ENCODE peak calls at places on chromosomes 4 and X, in four cellular contexts. One of them, this sample, is unnamed.

GRCh38 chrX:54427837-54428424 is 12.3 kb upstream of the TSR2 start:
- DNase-seq in NCI-H1048: no peak
- DNase-seq in H9: no peak
- DNase-seq in Ammon's horn: no peak
- DNase-seq in this sample: no peak

GRCh38 chrX:3653111-3653510 is 60.3 kb downstream of the PRKX start:
- DNase-seq in NCI-H1048: no peak
- DNase-seq in H9: no peak
- DNase-seq in Ammon's horn: no peak
- DNase-seq in this sample: no peak

GRCh38 chr4:118313098-118313497 is 39.7 kb downstream of the PRSS12 start:
- DNase-seq in NCI-H1048: no peak
- DNase-seq in H9: peak; percentile 42
- DNase-seq in Ammon's horn: peak; percentile 9
- DNase-seq in this sample: no peak

GRCh38 chr4:121829511-121829910 is 5.8 kb upstream of the CCNA2 start:
- DNase-seq in NCI-H1048: no peak
- DNase-seq in H9: no peak
- DNase-seq in Ammon's horn: no peak
- DNase-seq in this sample: no peak

GRCh38 chr4:101555341-101555880 is 208.1 kb upstream of the PPP3CA start:
- DNase-seq in NCI-H1048: no peak
- DNase-seq in H9: no peak
- DNase-seq in Ammon's horn: no peak
- DNase-seq in this sample: no peak

GRCh38 chr4:122117743-122118142 is 34.4 kb upstream of the BLTP1 start:
- DNase-seq in NCI-H1048: no peak
- DNase-seq in H9: no peak
- DNase-seq in Ammon's horn: no peak
- DNase-seq in this sample: no peak

GRCh38 chr4:140233811-140234696 is 80.1 kb upstream of the MAML3 start:
- DNase-seq in NCI-H1048: no peak
- DNase-seq in H9: no peak
- DNase-seq in Ammon's horn: no peak
- DNase-seq in this sample: no peak

GRCh38 chr4:67273676-67274075 is 271.6 kb downstream of the CENPC start:
- DNase-seq in NCI-H1048: no peak
- DNase-seq in H9: no peak
- DNase-seq in Ammon's horn: no peak
- DNase-seq in this sample: no peak

GRCh38 chr4:147586032-147586431 is 31.2 kb upstream of the TMEM184C start:
- DNase-seq in NCI-H1048: no peak
- DNase-seq in H9: no peak
- DNase-seq in Ammon's horn: no peak
- DNase-seq in this sample: no peak

GRCh38 chr4:39255266-39255665 is 72.9 kb downstream of the WDR19 start:
- DNase-seq in NCI-H1048: no peak
- DNase-seq in H9: no peak
- DNase-seq in Ammon's horn: no peak
- DNase-seq in this sample: no peak

GRCh38 chr4:19224820-19225219 is 1026.9 kb upstream of the SLIT2 start:
- DNase-seq in NCI-H1048: peak; percentile 8
- DNase-seq in H9: no peak
- DNase-seq in Ammon's horn: no peak
- DNase-seq in this sample: peak; percentile 5

GRCh38 chrX:49230500-49231232 is 2.5 kb downstream of the CACNA1F start:
- DNase-seq in NCI-H1048: no peak
- DNase-seq in H9: peak; percentile 86
- DNase-seq in Ammon's horn: peak; percentile 20
- DNase-seq in this sample: peak; percentile 1

GRCh38 chrX:106726485-106727437 is at the start of gene RNF128:
- DNase-seq in NCI-H1048: no peak
- DNase-seq in H9: peak; percentile 78
- DNase-seq in Ammon's horn: peak; percentile 55
- DNase-seq in this sample: peak; percentile 7

GRCh38 chrX:103056902-103057301 is 7.1 kb downstream of the BEX1 start:
- DNase-seq in NCI-H1048: no peak
- DNase-seq in H9: no peak
- DNase-seq in Ammon's horn: no peak
- DNase-seq in this sample: no peak

GRCh38 chrX:142204522-142205433 is at the start of gene MAGEC2:
- DNase-seq in NCI-H1048: no peak
- DNase-seq in H9: no peak
- DNase-seq in Ammon's horn: no peak
- DNase-seq in this sample: no peak

GRCh38 chr4:174394915-174395314 is 111.2 kb downstream of the CEP44 start:
- DNase-seq in NCI-H1048: no peak
- DNase-seq in H9: no peak
- DNase-seq in Ammon's horn: no peak
- DNase-seq in this sample: no peak